ENCODE peak calls at places on chromosomes 11 and 22, in four cellular contexts. S is H1, F is GM12878, K is HepG2. V is an unnamed sample.
A peak's percentile ranks its signal among the peaks of the same experiment; 100 is the strongest.

GRCh38 chr22:46113110-46113909 is 37.0 kb upstream of the PPARA start:
- DNase-seq in S (no peak), F (no peak), K (no peak), V (no peak)

GRCh38 chr11:13486926-13487660 is 8.7 kb downstream of the PTH start:
- DNase-seq in S (peak; percentile 91), F (no peak), K (peak; percentile 73), V (no peak)

GRCh38 chr22:50700387-50701075 is 27.9 kb downstream of the SHANK3 start:
- DNase-seq in S (no peak), F (no peak), K (peak; percentile 98), V (no peak)

GRCh38 chr11:59770324-59770723 is 15.1 kb downstream of the STX3 start:
- DNase-seq in S (no peak), F (no peak), K (no peak), V (no peak)

GRCh38 chr22:26362471-26362870 is 66.6 kb upstream of the ASPHD2 start:
- DNase-seq in S (no peak), F (no peak), K (no peak), V (no peak)

GRCh38 chr11:22049276-22049675 is 143.6 kb upstream of the ANO5 start:
- DNase-seq in S (no peak), F (no peak), K (no peak), V (no peak)

GRCh38 chr11:71181566-71181965 is 70.8 kb downstream of the SHANK2 start:
- DNase-seq in S (no peak), F (no peak), K (no peak), V (no peak)

GRCh38 chr22:37623075-37624016 is 14.7 kb downstream of the GGA1 start:
- DNase-seq in S (peak; percentile 95), F (no peak), K (peak; percentile 50), V (no peak)

GRCh38 chr22:48717883-48718817 is 1109.5 kb downstream of the BRD1 start:
- DNase-seq in S (no peak), F (no peak), K (no peak), V (no peak)

GRCh38 chr11:31875861-31876625 is 64.9 kb upstream of the PAX6 start:
- DNase-seq in S (no peak), F (no peak), K (no peak), V (no peak)

GRCh38 chr11:37370817-37371216 is 772.8 kb upstream of the RAG2 start:
- DNase-seq in S (no peak), F (no peak), K (no peak), V (no peak)

GRCh38 chr11:85680897-85681296 is 5.1 kb downstream of the CCDC89 start:
- DNase-seq in S (no peak), F (no peak), K (no peak), V (no peak)

GRCh38 chr22:48627203-48627602 is 1200.5 kb downstream of the BRD1 start:
- DNase-seq in S (no peak), F (no peak), K (no peak), V (no peak)

GRCh38 chr22:50546326-50547230 is 879 bp downstream of the KLHDC7B start:
- DNase-seq in S (no peak), F (no peak), K (no peak), V (no peak)

GRCh38 chr11:30041171-30041570 is 24.3 kb upstream of the KCNA4 start:
- DNase-seq in S (no peak), F (no peak), K (no peak), V (no peak)

GRCh38 chr11:86460461-86461404 is 86.0 kb downstream of the CCDC81 start:
- DNase-seq in S (no peak), F (no peak), K (no peak), V (no peak)

GRCh38 chr11:102589047-102589459 is 36.1 kb downstream of the MMP20 start:
- DNase-seq in S (no peak), F (peak; percentile 78), K (no peak), V (no peak)

GRCh38 chr22:42627981-42628380 is 12.4 kb downstream of the ATP5MGL start:
- DNase-seq in S (no peak), F (no peak), K (no peak), V (no peak)

GRCh38 chr11:123573291-123573690 is 81.1 kb downstream of the SCN3B start:
- DNase-seq in S (no peak), F (no peak), K (no peak), V (no peak)

GRCh38 chr11:2625183-2625582 is 74.6 kb downstream of the KCNQ1OT1 start:
- DNase-seq in S (no peak), F (no peak), K (no peak), V (no peak)

GRCh38 chr11:2631161-2631560 is 68.6 kb downstream of the KCNQ1OT1 start:
- DNase-seq in S (no peak), F (no peak), K (no peak), V (no peak)

GRCh38 chr11:2630679-2631078 is 69.1 kb downstream of the KCNQ1OT1 start:
- DNase-seq in S (no peak), F (no peak), K (no peak), V (no peak)
- H3K9me3 ChIP-seq in S (peaks cover 53% of the 10 kb centered on the region), F (no peaks in the 10 kb centered on the region), K (peaks cover 66% of the 10 kb centered on the region), V (peaks cover 41% of the 10 kb centered on the region)

DNA sequence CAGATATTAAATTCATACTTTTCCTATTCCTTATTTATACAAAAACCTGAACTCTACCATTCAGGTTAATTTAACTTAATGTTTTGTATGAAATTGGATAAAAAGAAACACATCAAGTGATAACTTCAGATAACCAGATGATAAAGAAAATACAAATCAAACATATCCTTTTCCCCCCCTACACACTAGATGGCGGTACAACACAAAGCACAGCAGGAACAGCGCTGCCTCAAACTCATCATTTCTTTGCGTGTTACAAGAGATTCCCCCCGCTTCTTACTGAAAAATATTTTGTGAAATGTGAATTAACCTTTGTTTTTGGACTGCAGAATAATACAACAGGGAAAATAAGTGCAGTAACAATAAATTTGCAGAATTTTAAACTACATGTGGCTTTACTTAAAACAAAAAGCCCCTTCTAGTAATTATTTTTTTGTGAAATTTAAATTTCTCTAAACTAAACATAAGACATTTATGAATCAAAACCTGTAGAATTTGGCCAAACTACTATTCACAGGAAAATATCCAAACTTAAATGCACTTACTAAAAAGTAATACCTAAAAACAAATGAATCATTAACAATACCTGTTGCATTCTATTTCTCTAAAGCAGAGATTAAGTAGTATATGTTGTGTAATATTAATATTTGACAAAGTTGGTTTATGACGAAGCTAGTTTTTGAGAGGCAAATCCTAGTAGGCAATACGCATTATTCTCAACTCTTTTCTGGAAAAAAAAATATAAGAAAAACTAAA is 74.4 kb downstream of the ARHGAP32 start:
- DNase-seq in S (no peak), F (no peak), K (peak; percentile 64), V (peak; percentile 57)
- H3K4me1 ChIP-seq in S (no peaks in the 10 kb centered on the region), F (no peaks in the 10 kb centered on the region), K (peaks cover 40% of the 10 kb centered on the region), V (no peaks in the 10 kb centered on the region)

GRCh38 chr22:19967850-19968449 is 26.3 kb upstream of the TXNRD2 start:
- DNase-seq in S (no peak), F (no peak), K (no peak), V (no peak)

GRCh38 chr22:19964701-19965386 is 23.2 kb upstream of the TXNRD2 start:
- DNase-seq in S (no peak), F (no peak), K (no peak), V (no peak)

GRCh38 chr22:19966908-19967750 is 25.5 kb upstream of the TXNRD2 start:
- DNase-seq in S (no peak), F (no peak), K (no peak), V (no peak)

GRCh38 chr22:19963863-19964642 is 22.4 kb upstream of the TXNRD2 start:
- DNase-seq in S (no peak), F (no peak), K (no peak), V (no peak)

GRCh38 chr22:19965771-19966709 is 24.4 kb upstream of the TXNRD2 start:
- DNase-seq in S (peak; percentile 76), F (no peak), K (no peak), V (no peak)
- TF ChIP-seq SUZ12 in S (no peak), F (no peak), K (no peak), V (no peak)

DNA sequence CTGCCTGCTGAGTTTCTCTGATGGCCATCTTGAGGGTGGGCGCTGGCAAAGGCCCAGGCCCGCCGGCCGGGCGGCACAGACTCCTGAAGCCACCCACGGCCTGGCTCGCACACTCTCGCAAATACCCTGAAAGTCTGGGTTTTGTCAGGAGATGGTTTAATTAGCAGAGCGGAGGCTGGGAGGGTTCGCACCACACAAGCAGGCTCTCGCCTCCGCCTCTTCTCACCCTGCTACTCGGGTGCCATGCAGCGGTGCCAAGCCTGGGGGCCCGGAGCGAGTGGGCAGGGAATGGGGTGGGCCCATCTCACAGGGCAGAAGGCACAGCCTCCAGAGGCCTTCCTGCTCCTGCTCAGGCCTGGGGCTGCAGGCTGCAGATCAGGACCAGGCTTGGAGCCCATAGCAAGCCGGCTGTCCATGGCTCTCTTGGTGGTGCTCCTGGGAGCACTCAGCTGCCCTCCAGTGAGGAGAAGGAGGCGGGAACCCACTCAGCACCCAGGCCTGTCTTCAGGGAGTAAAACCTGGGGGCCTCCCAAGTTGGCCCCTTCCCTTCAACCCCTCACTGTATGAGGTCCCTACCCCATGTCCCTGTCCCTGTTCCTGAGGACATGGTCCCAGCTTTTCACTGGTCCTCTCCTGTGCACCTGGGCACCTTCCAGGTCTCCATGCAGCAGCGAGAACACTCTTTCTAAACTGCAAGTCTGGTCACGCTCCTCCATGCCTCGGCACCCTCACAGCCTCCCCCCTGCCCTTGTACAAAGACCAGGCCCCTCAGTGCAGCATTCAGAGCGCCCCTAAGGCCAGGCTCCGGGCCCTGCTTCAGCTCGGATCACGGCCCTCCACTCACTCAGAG is 62.0 kb downstream of the FLRT1 start:
- DNase-seq in S (no peak), F (no peak), K (no peak), V (no peak)
- H3K9me3 ChIP-seq in S (no peaks in the 10 kb centered on the region), F (no peaks in the 10 kb centered on the region), K (no peaks in the 10 kb centered on the region), V (no peaks in the 10 kb centered on the region)

GRCh38 chr22:29628982-29629381 is 25.5 kb downstream of the NF2 start:
- DNase-seq in S (no peak), F (no peak), K (no peak), V (no peak)

GRCh38 chr22:29626497-29627195 is 23.2 kb downstream of the NF2 start:
- DNase-seq in S (no peak), F (no peak), K (peak; percentile 15), V (no peak)

GRCh38 chr22:29625090-29625825 is 21.8 kb downstream of the NF2 start:
- DNase-seq in S (no peak), F (no peak), K (peak; percentile 62), V (peak; percentile 11)

GRCh38 chr22:29629382-29630179 is 26.1 kb downstream of the NF2 start:
- DNase-seq in S (no peak), F (no peak), K (no peak), V (no peak)

GRCh38 chr22:29627196-29627535 is 23.7 kb downstream of the NF2 start:
- DNase-seq in S (no peak), F (no peak), K (no peak), V (no peak)
- H3K4me1 ChIP-seq in S (peaks cover 4% of the 10 kb centered on the region), F (no peaks in the 10 kb centered on the region), K (peaks cover 48% of the 10 kb centered on the region), V (no peaks in the 10 kb centered on the region)

GRCh38 chr22:24071686-24072085 is 60.6 kb downstream of the CABIN1 start:
- DNase-seq in S (no peak), F (no peak), K (no peak), V (no peak)

GRCh38 chr22:24072361-24072760 is 61.3 kb downstream of the CABIN1 start:
- DNase-seq in S (no peak), F (no peak), K (no peak), V (no peak)

GRCh38 chr22:24068717-24069116 is 57.6 kb downstream of the CABIN1 start:
- DNase-seq in S (no peak), F (no peak), K (no peak), V (no peak)

GRCh38 chr22:24069721-24070120 is 58.6 kb downstream of the CABIN1 start:
- DNase-seq in S (no peak), F (no peak), K (no peak), V (no peak)

GRCh38 chr22:24070553-24070952 is 59.4 kb downstream of the CABIN1 start:
- DNase-seq in S (no peak), F (no peak), K (no peak), V (no peak)
- TF ChIP-seq SUZ12 in S (no peak), F (no peak), K (no peak), V (no peak)

V was measured in NT2/D1.